ENCODE peak calls at places on chromosomes 13 and 19, in seven cellular contexts. K, Q, A, H, J, M and P are unnamed samples.

GRCh38 chr13:112733112-112733511 is 43.3 kb downstream of the ATP11A start:
- DNase-seq in A (no peak), J (no peak), K (peak; percentile 57), M (no peak), H (no peak), Q (no peak), P (no peak)

GRCh38 chr13:95896302-95896701 is 156.9 kb downstream of the UGGT2 start:
- DNase-seq in A (no peak), M (no peak), J (peak; percentile 65), K (no peak), Q (peak; percentile 67), H (no peak), P (no peak)

GRCh38 chr19:21483589-21484170 is 21.7 kb upstream of the ZNF429 start:
- DNase-seq in H (no peak), A (peak; percentile 51), J (no peak), Q (peak; percentile 3), K (peak; percentile 86), M (no peak), P (no peak)

GRCh38 chr19:39498262-39499081 is at the start of gene DLL3:
- DNase-seq in H (no peak), J (no peak), Q (peak; percentile 11), M (no peak), A (no peak), K (peak; percentile 52), P (no peak)

GRCh38 chr13:31172001-31172400 is 10.3 kb upstream of the HSPH1 start:
- DNase-seq in J (peak; percentile 90), H (no peak), Q (peak; percentile 73), K (no peak), A (no peak), M (no peak), P (no peak)

GRCh38 chr19:56217039-56217949 is 15.2 kb downstream of the ZSCAN5C start:
- DNase-seq in H (no peak), A (no peak), J (peak; percentile 85), Q (peak; percentile 53), K (peak; percentile 72), M (no peak), P (peak; percentile 13)

GRCh38 chr13:37495046-37495445 is 103.5 kb downstream of the POSTN start:
- DNase-seq in H (no peak), M (no peak), K (no peak), Q (peak; percentile 23), A (no peak), J (peak; percentile 69), P (no peak)

GRCh38 chr13:65808061-65808460 is 1422.1 kb downstream of the PCDH9 start:
- DNase-seq in H (no peak), K (no peak), A (no peak), M (no peak), J (no peak), Q (peak; percentile 59), P (no peak)

GRCh38 chr19:13850910-13851753 is 25.8 kb upstream of the NANOS3 start:
- DNase-seq in J (peak; percentile 85), Q (peak; percentile 92), K (no peak), H (peak; percentile 68), A (peak; percentile 95), M (peak; percentile 83), P (no peak)